ENCODE peak calls at places on chromosome 16, in five cellular contexts. G is IMR-90, B is endothelial cell of umbilical vein, W is adrenal gland, V is ascending aorta. A is an unnamed sample. For H3K4me1, the result is how much of the 10 kb centered on the place peaks cover.

GRCh38 chr16:4327782-4328579 is 12.1 kb downstream of the GLIS2 start:
- DNase-seq in G (peak), B (peak), W (peak), V (peak), A (peak)

GRCh38 chr16:86519007-86519648 is 8.8 kb downstream of the FOXF1 start:
- DNase-seq in G (peak), B (no peak), W (no peak), V (no peak), A (no peak)

GRCh38 chr16:21283521-21284289 is 5.6 kb upstream of the CRYM start:
- DNase-seq in G (peak), B (peak), W (no peak), V (no peak), A (peak)

GRCh38 chr16:83336630-83337029 is 471.1 kb upstream of the HSBP1 start:
- DNase-seq in G (peak), B (peak), W (no peak), V (no peak), A (peak)

GRCh38 chr16:71260995-71261394 is 28.2 kb downstream of the CMTR2 start:
- DNase-seq in G (no peak), B (no peak), W (no peak), V (no peak), A (no peak)

GRCh38 chr16:77761204-77761603 is 27.2 kb upstream of the VAT1L start:
- DNase-seq in G (no peak), B (no peak), W (no peak), V (no peak), A (no peak)

GRCh38 chr16:30738984-30739951 is 9.0 kb upstream of the PHKG2 start:
- DNase-seq in G (no peak), B (no peak), W (no peak), V (no peak), A (no peak)

GRCh38 chr16:89354325-89354724 is 136.0 kb downstream of the ANKRD11 start:
- DNase-seq in G (no peak), B (no peak), W (no peak), V (no peak), A (no peak)

GRCh38 chr16:70682239-70683145 is 3.4 kb downstream of the MTSS2 start:
- DNase-seq in G (no peak), B (no peak), W (no peak), V (no peak), A (no peak)

GRCh38 chr16:57306676-57307341 is 22.3 kb upstream of the PLLP start:
- DNase-seq in G (no peak), B (no peak), W (no peak), V (peak), A (no peak)

GRCh38 chr16:89084411-89084810 is 9.2 kb upstream of the ACSF3 start:
- DNase-seq in G (no peak), B (no peak), W (no peak), V (no peak), A (no peak)

GRCh38 chr16:5041604-5042133 is 7.9 kb upstream of the NAGPA start:
- DNase-seq in G (peak), B (no peak), W (no peak), V (no peak), A (peak)

GRCh38 chr16:14545346-14545884 is 84.6 kb downstream of the PARN start:
- DNase-seq in G (no peak), B (no peak), W (no peak), V (no peak), A (no peak)

GRCh38 chr16:1414532-1415265 is at the start of gene UNKL:
- DNase-seq in G (peak), B (peak), W (peak), V (peak), A (peak)

GRCh38 chr16:55668337-55669281 is 12.8 kb downstream of the SLC6A2 start:
- DNase-seq in G (peak), B (peak), W (no peak), V (no peak), A (peak)

GRCh38 chr16:346587-346986 is 5.9 kb downstream of the AXIN1 start:
- DNase-seq in G (peak), B (no peak), W (no peak), V (no peak), A (no peak)

GRCh38 chr16:62363451-62363850 is 327.2 kb upstream of the CDH8 start:
- DNase-seq in G (no peak), B (no peak), W (no peak), V (no peak), A (no peak)

GRCh38 chr16:735982-736453 is 4.8 kb downstream of the CIAO3 start:
- DNase-seq in G (no peak), B (no peak), W (no peak), V (no peak), A (no peak)

GRCh38 chr16:85146532-85146797 is 34.2 kb upstream of the CIBAR2 start:
- DNase-seq in G (no peak), B (no peak), W (no peak), V (no peak), A (no peak)
- H3K4me1 ChIP-seq in G (under half), B (under half), W (under half), V (under half), A (under half)

GRCh38 chr16:49546735-49547134 is 173.1 kb downstream of the C16orf78 start:
- DNase-seq in G (no peak), B (no peak), W (no peak), V (no peak), A (no peak)
- H3K4me1 ChIP-seq in G (under half), B (under half), W (under half), V (under half), A (under half)

GRCh38 chr16:74580828-74581227 is 26.1 kb downstream of the GLG1 start:
- DNase-seq in G (no peak), B (no peak), W (no peak), V (no peak), A (no peak)
- H3K4me1 ChIP-seq in G (under half), B (under half), W (under half), V (under half), A (under half)

GRCh38 chr16:50207652-50208051 is 54.5 kb downstream of the TENT4B start:
- DNase-seq in G (peak), B (peak), W (no peak), V (no peak), A (peak)

GRCh38 chr16:50210266-50211038 is 55.9 kb upstream of the ADCY7 start:
- DNase-seq in G (peak), B (peak), W (peak), V (peak), A (peak)

GRCh38 chr16:50204426-50205108 is 51.5 kb downstream of the TENT4B start:
- DNase-seq in G (no peak), B (no peak), W (no peak), V (no peak), A (no peak)

GRCh38 chr16:50209548-50210265 is 56.6 kb downstream of the TENT4B start:
- DNase-seq in G (no peak), B (no peak), W (no peak), V (no peak), A (peak)

GRCh38 chr16:50208460-50208931 is 55.4 kb downstream of the TENT4B start:
- DNase-seq in G (peak), B (peak), W (no peak), V (no peak), A (peak)
- H3K4me1 ChIP-seq in G (under half), B (under half), W (half or more), V (half or more), A (under half)

A was measured in adipocyte.